ENCODE peak calls at places on chromosome X, in five cellular contexts. E is CD8-positive, alpha-beta T cell; J is lung; M is tibial nerve; B is CD4-positive, alpha-beta T cell. K is an unnamed sample. For H3K9me3, the result is how much of the 10 kb centered on the place peaks cover.

GRCh38 chrX:145003443-145003842 is 243.9 kb upstream of the SPANXN1 start:
- DNase-seq in E (no peak), M (no peak), J (no peak), B (no peak), K (no peak)

GRCh38 chrX:15739886-15740285 is 1.8 kb downstream of the CA5B start:
- DNase-seq in E (no peak), M (no peak), B (no peak), J (no peak), K (no peak)

GRCh38 chrX:141917801-141918200 is 14.1 kb downstream of the MAGEC1 start:
- DNase-seq in B (no peak), E (no peak), J (no peak), M (no peak), K (no peak)

GRCh38 chrX:44828008-44828605 is 15.7 kb upstream of the DUSP21 start:
- DNase-seq in E (no peak), B (no peak), J (no peak), M (no peak), K (no peak)

GRCh38 chrX:114800719-114801118 is 216.7 kb downstream of the IL13RA2 start:
- DNase-seq in B (no peak), M (no peak), J (no peak), E (no peak), K (no peak)

GRCh38 chrX:94178145-94178790 is 504.3 kb downstream of the FAM133A start:
- DNase-seq in B (no peak), E (no peak), M (no peak), J (no peak), K (no peak)

GRCh38 chrX:17689971-17690409 is 47.3 kb upstream of the SCML1 start:
- DNase-seq in M (no peak), E (no peak), J (peak), B (no peak), K (no peak)

GRCh38 chrX:16586371-16587112 is 63.4 kb upstream of the S100G start:
- DNase-seq in B (no peak), E (no peak), J (no peak), M (no peak), K (no peak)

GRCh38 chrX:112670964-112671363 is 8.8 kb downstream of the LHFPL1 start:
- DNase-seq in J (no peak), B (no peak), M (no peak), E (no peak), K (no peak)

GRCh38 chrX:124211312-124211942 is 121.0 kb upstream of the TEX13D start:
- DNase-seq in B (no peak), J (no peak), M (no peak), E (no peak), K (no peak)

GRCh38 chrX:154750301-154751120 is at the start of gene GAB3:
- DNase-seq in J (no peak), B (peak), E (peak), M (no peak), K (peak)

GRCh38 chrX:68692651-68693050 is 45.2 kb downstream of the STARD8 start:
- DNase-seq in E (no peak), M (no peak), J (no peak), B (no peak), K (no peak)

GRCh38 chrX:112120737-112121136 is 38.2 kb upstream of the TRPC5 start:
- DNase-seq in J (no peak), B (no peak), M (no peak), E (no peak), K (no peak)

GRCh38 chrX:45697591-45697990 is 496.9 kb upstream of the DIPK2B start:
- DNase-seq in J (no peak), B (no peak), E (no peak), M (no peak), K (no peak)

GRCh38 chrX:11750051-11750450 is 8.0 kb upstream of the MSL3 start:
- DNase-seq in B (no peak), J (no peak), E (no peak), M (no peak), K (no peak)

DNA sequence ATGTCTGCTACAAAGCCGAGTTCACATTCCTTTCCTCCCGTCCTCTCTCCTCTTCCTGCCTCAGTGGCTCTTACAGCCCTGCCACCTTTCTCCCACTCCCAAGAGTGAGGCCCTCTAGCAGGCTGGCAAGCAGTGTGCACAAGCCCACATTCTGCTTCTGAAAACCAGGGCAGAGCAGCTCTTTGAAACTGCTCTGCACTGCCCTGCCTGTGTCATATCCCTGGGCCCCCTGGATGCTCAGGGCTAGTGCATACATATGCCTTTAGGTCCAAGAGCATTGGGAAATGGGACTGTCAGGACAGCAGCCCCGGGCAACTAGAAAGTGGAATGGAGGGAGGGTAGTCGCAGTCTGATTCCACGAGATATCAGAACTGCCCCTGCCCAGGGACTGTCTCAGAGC is 42.4 kb downstream of the CNGA2 start:
- DNase-seq in B (no peak), M (no peak), J (no peak), E (no peak), K (no peak)
- H3K9me3 ChIP-seq in B (under half), M (under half), J (under half), E (under half), K (under half)

DNA sequence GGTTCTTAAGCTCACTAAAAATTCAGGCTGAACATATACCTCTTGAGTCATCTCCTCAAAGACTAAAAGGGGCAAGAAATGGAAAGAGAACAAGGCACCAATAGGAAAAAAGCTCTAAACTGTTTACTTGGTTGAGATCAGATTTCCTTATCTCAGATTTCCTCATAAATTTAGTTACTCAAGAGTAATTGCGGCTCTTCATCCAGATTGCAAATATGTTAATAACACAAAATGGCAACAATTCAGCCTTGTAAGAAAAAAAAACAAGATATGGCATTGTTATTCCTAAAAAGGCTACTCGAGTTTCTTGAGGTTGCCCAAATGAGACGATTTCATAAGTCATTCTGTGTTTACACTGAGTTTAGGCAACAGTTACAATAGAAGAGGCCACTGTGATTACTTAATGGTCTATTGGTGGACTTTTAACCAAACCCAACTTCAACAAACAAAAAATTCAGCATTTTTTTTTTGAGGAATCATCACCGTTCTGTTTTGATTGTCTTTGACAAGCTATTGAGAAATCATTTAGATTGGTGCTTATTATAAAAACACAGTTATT is 97.9 kb upstream of the PDHA1 start:
- DNase-seq in E (no peak), M (no peak), B (no peak), J (no peak), K (no peak)
- H3K9me3 ChIP-seq in E (under half), M (under half), B (under half), J (under half), K (under half)

GRCh38 chrX:57652705-57653104 is 27.4 kb downstream of the NLRP2B start:
- DNase-seq in M (no peak), B (no peak), J (no peak), E (no peak), K (no peak)
- H3K9me3 ChIP-seq in M (under half), B (under half), J (under half), E (under half), K (under half)

GRCh38 chrX:32591589-32591988 is 619.8 kb downstream of the DMD start:
- DNase-seq in J (no peak), M (no peak), E (no peak), B (no peak), K (no peak)
- H3K9me3 ChIP-seq in J (under half), M (under half), E (under half), B (under half), K (under half)

GRCh38 chrX:47878198-47878597 is 41.5 kb downstream of the ZNF81 start:
- DNase-seq in E (no peak), M (no peak), J (no peak), B (no peak), K (no peak)
- H3K9me3 ChIP-seq in E (under half), M (under half), J (under half), B (under half), K (under half)

DNA sequence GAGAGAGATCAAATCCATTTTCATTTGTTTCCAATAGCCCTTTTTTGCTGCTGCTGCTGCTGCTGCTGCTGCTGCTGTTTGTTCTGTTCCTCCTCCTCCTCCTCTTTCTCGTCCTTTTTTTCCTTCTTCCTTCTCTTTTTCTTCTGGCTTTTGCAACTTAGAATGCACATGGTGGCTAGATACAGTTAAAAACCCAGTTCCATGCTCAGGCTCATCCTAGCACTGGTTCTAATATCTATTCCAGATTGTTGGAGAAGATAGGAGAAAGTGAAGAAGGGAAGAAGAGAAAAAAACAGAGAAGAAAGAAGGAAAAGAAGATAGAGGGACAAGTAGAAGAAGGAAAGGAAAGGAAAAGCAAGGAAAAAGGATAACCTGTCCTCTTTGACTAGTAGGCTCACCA is 39.7 kb downstream of the VSIG4 start:
- DNase-seq in M (no peak), J (no peak), B (no peak), E (no peak), K (no peak)
- H3K9me3 ChIP-seq in M (under half), J (under half), B (under half), E (under half), K (under half)

DNA sequence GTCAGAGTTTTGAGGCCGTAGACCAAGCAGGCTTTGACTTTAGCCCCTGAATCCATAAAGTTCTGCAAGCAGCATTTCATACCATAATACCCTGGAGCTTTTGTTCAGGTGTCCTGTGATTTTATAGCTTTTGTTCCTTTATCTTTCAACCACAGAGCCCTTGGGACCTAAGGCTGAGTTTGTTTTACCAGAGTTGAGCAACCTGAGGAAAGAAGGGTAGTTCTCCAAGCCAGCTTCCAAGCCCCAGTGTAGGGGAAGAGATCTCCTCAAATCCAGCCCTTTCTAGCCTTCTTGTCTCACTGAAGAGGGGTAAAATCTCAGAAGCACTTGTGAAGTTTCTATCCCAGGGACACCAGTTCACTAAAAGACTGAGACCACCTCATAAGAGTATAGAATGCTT is 35.1 kb downstream of the MAGED2 start:
- DNase-seq in B (no peak), J (no peak), M (no peak), E (no peak), K (no peak)
- H3K9me3 ChIP-seq in B (under half), J (under half), M (under half), E (under half), K (under half)

GRCh38 chrX:9730078-9730477 is 35.6 kb downstream of the GPR143 start:
- DNase-seq in B (no peak), J (no peak), E (no peak), M (no peak), K (no peak)

GRCh38 chrX:9729161-9729885 is 36.3 kb downstream of the GPR143 start:
- DNase-seq in E (no peak), M (no peak), J (no peak), B (no peak), K (no peak)

GRCh38 chrX:9728271-9728670 is 37.4 kb downstream of the GPR143 start:
- DNase-seq in B (no peak), M (no peak), J (no peak), E (no peak), K (no peak)

GRCh38 chrX:9724711-9725110 is 40.9 kb downstream of the GPR143 start:
- DNase-seq in M (no peak), B (no peak), J (no peak), E (no peak), K (no peak)
- H3K9me3 ChIP-seq in M (under half), B (under half), J (under half), E (under half), K (under half)

DNA sequence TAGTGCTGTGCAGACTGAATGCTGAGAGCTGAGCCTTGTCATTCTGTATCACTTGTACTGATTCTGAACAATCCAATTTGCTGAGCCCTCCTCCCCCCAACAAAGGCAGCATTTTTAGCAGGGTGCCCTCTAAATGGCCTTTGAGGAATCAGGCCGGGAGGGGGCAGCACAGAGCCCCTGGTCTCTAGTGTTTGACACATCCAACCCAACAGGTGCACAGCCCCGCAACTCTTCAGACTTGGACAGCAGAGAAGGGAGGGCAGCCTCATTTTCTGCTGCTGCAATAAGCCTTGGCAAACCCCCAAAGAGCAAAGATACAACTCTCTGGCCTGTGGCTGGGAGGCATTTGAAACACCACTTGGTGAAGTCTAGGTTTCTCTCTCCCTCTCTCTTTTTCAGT is 3.4 kb downstream of the ATP1B4 start:
- DNase-seq in B (peak), E (peak), M (peak), J (peak), K (peak)
- H3K9me3 ChIP-seq in B (under half), E (under half), M (under half), J (under half), K (under half)